ENCODE peak calls at places on chromosomes 11 and 22, in ten cellular contexts. V is cardiac muscle cell, W is colonic mucosa, S is adrenal gland, A is epithelial cell of esophagus, R is nephron progenitor cell, M is stomach, K is body of pancreas, J is upper lobe of right lung, L is IMR-90. T is an unnamed sample.

GRCh38 chr11:95680169-95680929 is 109.2 kb downstream of the FAM76B start:
- DNase-seq in V (peak; percentile 86), W (no peak), S (no peak), A (peak; percentile 55), R (no peak), M (no peak), K (no peak), J (no peak), L (peak; percentile 85), T (no peak)

GRCh38 chr11:93871521-93871920 is 21.1 kb upstream of the VSTM5 start:
- DNase-seq in V (no peak), W (no peak), S (no peak), A (no peak), R (no peak), M (no peak), K (no peak), J (no peak), L (no peak), T (no peak)

GRCh38 chr11:102604875-102605274 is 20.3 kb downstream of the MMP20 start:
- DNase-seq in V (no peak), W (no peak), S (no peak), A (peak; percentile 42), R (no peak), M (no peak), K (no peak), J (no peak), L (no peak), T (no peak)

GRCh38 chr11:76232026-76232665 is 25.8 kb upstream of the WNT11 start:
- DNase-seq in V (no peak), W (peak; percentile 32), S (no peak), A (no peak), R (no peak), M (no peak), K (no peak), J (no peak), L (no peak), T (no peak)

GRCh38 chr11:96130061-96130460 is 206.2 kb upstream of the MTMR2 start:
- DNase-seq in V (no peak), W (no peak), S (no peak), A (no peak), R (no peak), M (no peak), K (no peak), J (no peak), L (no peak), T (no peak)

GRCh38 chr11:67213251-67213650 is 53.0 kb upstream of the GRK2 start:
- DNase-seq in V (no peak), W (no peak), S (no peak), A (no peak), R (no peak), M (no peak), K (no peak), J (no peak), L (no peak), T (no peak)

GRCh38 chr11:118081241-118081958 is 4.5 kb downstream of the TMPRSS4 start:
- DNase-seq in V (no peak), W (no peak), S (no peak), A (peak; percentile 74), R (no peak), M (no peak), K (no peak), J (no peak), L (no peak), T (no peak)

GRCh38 chr11:3879216-3879966 is 23.9 kb downstream of the STIM1 start:
- DNase-seq in V (no peak), W (no peak), S (no peak), A (no peak), R (no peak), M (no peak), K (no peak), J (no peak), L (no peak), T (no peak)

GRCh38 chr11:110338684-110339083 is 42.3 kb upstream of the RDX start:
- DNase-seq in V (no peak), W (no peak), S (no peak), A (no peak), R (no peak), M (no peak), K (no peak), J (no peak), L (no peak), T (no peak)

GRCh38 chr11:47236482-47236881 is 12.1 kb downstream of the ACP2 start:
- DNase-seq in V (peak; percentile 25), W (no peak), S (peak; percentile 64), A (peak; percentile 76), R (no peak), M (no peak), K (no peak), J (no peak), L (peak; percentile 68), T (no peak)

GRCh38 chr11:115333106-115333505 is 171.1 kb downstream of the CADM1 start:
- DNase-seq in V (no peak), W (no peak), S (no peak), A (peak; percentile 4), R (no peak), M (no peak), K (no peak), J (no peak), L (peak; percentile 65), T (no peak)

GRCh38 chr11:58562375-58562800 is 13.3 kb downstream of the LPXN start:
- DNase-seq in V (no peak), W (no peak), S (no peak), A (no peak), R (no peak), M (no peak), K (no peak), J (no peak), L (no peak), T (no peak)

GRCh38 chr22:45785458-45785857 is 113.8 kb downstream of the ATXN10 start:
- DNase-seq in V (no peak), W (peak; percentile 28), S (peak; percentile 73), A (peak; percentile 85), R (no peak), M (no peak), K (peak; percentile 54), J (no peak), L (peak; percentile 44), T (no peak)

GRCh38 chr22:19495562-19496323 is 16.0 kb downstream of the CDC45 start:
- DNase-seq in V (peak; percentile 45), W (no peak), S (no peak), A (peak; percentile 55), R (no peak), M (no peak), K (no peak), J (no peak), L (peak; percentile 50), T (no peak)
- TF ChIP-seq CTCF in V (peak; percentile 14), W (no peak), S (no peak), A (peak; percentile 39), R (no peak), M (no peak), K (no peak), J (peak; percentile 30), L (peak; percentile 26), T (no peak)

GRCh38 chr11:101442171-101442570 is 141.6 kb downstream of the TRPC6 start:
- DNase-seq in V (peak; percentile 14), W (no peak), S (peak; percentile 57), A (no peak), R (no peak), M (no peak), K (peak; percentile 44), J (no peak), L (peak; percentile 81), T (no peak)

GRCh38 chr11:101438126-101438525 is 145.7 kb downstream of the TRPC6 start:
- DNase-seq in V (no peak), W (no peak), S (no peak), A (no peak), R (no peak), M (no peak), K (no peak), J (no peak), L (no peak), T (no peak)

GRCh38 chr11:101441747-101442146 is 142.1 kb downstream of the TRPC6 start:
- DNase-seq in V (no peak), W (no peak), S (peak; percentile 58), A (no peak), R (no peak), M (peak; percentile 88), K (peak; percentile 89), J (peak; percentile 66), L (no peak), T (no peak)

GRCh38 chr11:101436511-101437142 is 147.2 kb downstream of the TRPC6 start:
- DNase-seq in V (peak; percentile 55), W (peak; percentile 41), S (peak; percentile 57), A (peak; percentile 70), R (peak; percentile 68), M (peak; percentile 55), K (peak; percentile 58), J (no peak), L (peak; percentile 49), T (peak; percentile 64)

GRCh38 chr11:101439488-101439887 is 144.3 kb downstream of the TRPC6 start:
- DNase-seq in V (no peak), W (no peak), S (no peak), A (no peak), R (no peak), M (no peak), K (no peak), J (no peak), L (no peak), T (no peak)
- TF ChIP-seq CTCF in V (no peak), W (no peak), S (no peak), A (no peak), R (no peak), M (no peak), K (no peak), J (no peak), L (peak; percentile 2), T (no peak)

GRCh38 chr11:69943066-69943465 is 123.8 kb upstream of the FGF3 start:
- DNase-seq in V (no peak), W (no peak), S (no peak), A (peak; percentile 15), R (no peak), M (peak; percentile 34), K (no peak), J (peak; percentile 30), L (no peak), T (no peak)
- TF ChIP-seq CTCF in V (peak; percentile 3), W (no peak), S (no peak), A (no peak), R (no peak), M (no peak), K (no peak), J (no peak), L (no peak), T (no peak)

GRCh38 chr11:45560153-45560934 is 105.1 kb downstream of the CHST1 start:
- DNase-seq in V (peak; percentile 85), W (no peak), S (no peak), A (no peak), R (no peak), M (no peak), K (no peak), J (no peak), L (no peak), T (no peak)
- TF ChIP-seq CTCF in V (no peak), W (no peak), S (no peak), A (no peak), R (no peak), M (no peak), K (no peak), J (no peak), L (no peak), T (no peak)